ENCODE peak calls at places on chromosomes 12 and 14, in eight cellular contexts. H is AG09319, I is endothelial cell, C is AG09309, O is ovary, V is stomach, G is sigmoid colon, E is bronchial epithelial cell. B is an unnamed sample.

GRCh38 chr12:49615725-49616124 is 7.6 kb upstream of the PRPF40B start:
- DNase-seq in I (no peak), C (no peak), G (no peak), H (no peak), V (no peak), E (peak), O (no peak), B (no peak)

GRCh38 chr14:69314327-69314726 is 54.4 kb downstream of the GALNT16 start:
- DNase-seq in E (no peak), V (no peak), I (no peak), H (no peak), O (no peak), C (no peak), G (peak), B (peak)

GRCh38 chr12:105921872-105922669 is 216.7 kb downstream of the NUAK1 start:
- DNase-seq in V (no peak), G (no peak), H (no peak), O (no peak), C (no peak), I (no peak), E (no peak), B (no peak)

GRCh38 chr12:76719171-76719631 is 44.7 kb upstream of the ZDHHC17 start:
- DNase-seq in I (no peak), E (no peak), C (peak), O (no peak), H (peak), V (no peak), G (no peak), B (no peak)

GRCh38 chr14:80291099-80291498 is 79.8 kb upstream of the DIO2 start:
- DNase-seq in G (no peak), E (peak), O (no peak), I (no peak), H (no peak), C (no peak), V (no peak), B (no peak)

GRCh38 chr12:28710882-28711281 is 438.2 kb upstream of the FAR2 start:
- DNase-seq in E (peak), O (no peak), C (peak), H (peak), I (no peak), V (no peak), G (no peak), B (no peak)

GRCh38 chr14:23068792-23069412 is 11.6 kb upstream of the CDH24 start:
- DNase-seq in C (peak), O (peak), G (peak), E (peak), I (peak), H (peak), V (peak), B (no peak)

GRCh38 chr12:49201595-49202295 is 12.9 kb upstream of the TUBA1A start:
- DNase-seq in V (no peak), C (peak), E (peak), H (no peak), I (no peak), O (no peak), G (no peak), B (no peak)

GRCh38 chr12:99959549-99960170 is 25.1 kb downstream of the ANKS1B start:
- DNase-seq in V (no peak), E (peak), H (no peak), O (no peak), C (peak), I (no peak), G (no peak), B (no peak)

GRCh38 chr14:67240168-67240932 is 885 bp upstream of the PALS1 start:
- DNase-seq in I (peak), V (peak), G (peak), E (no peak), O (peak), H (no peak), C (no peak), B (no peak)

GRCh38 chr14:90495357-90496276 is 98.8 kb downstream of the CALM1 start:
- DNase-seq in G (no peak), O (peak), I (peak), E (peak), H (peak), C (peak), V (peak), B (no peak)

GRCh38 chr14:77390188-77390587 is 13.0 kb downstream of the SAMD15 start:
- DNase-seq in H (no peak), V (no peak), I (no peak), O (no peak), G (no peak), C (no peak), E (no peak), B (no peak)

GRCh38 chr12:57726884-57727757 is 11.4 kb downstream of the AGAP2 start:
- DNase-seq in O (no peak), V (peak), E (no peak), I (peak), C (no peak), H (no peak), G (no peak), B (peak)

GRCh38 chr12:38911611-38912010 is 6.2 kb upstream of the CPNE8 start:
- DNase-seq in E (peak), G (no peak), H (no peak), O (no peak), I (no peak), V (no peak), C (no peak), B (no peak)

GRCh38 chr12:321606-322326 is 59.1 kb upstream of the SLC6A13 start:
- DNase-seq in G (no peak), O (no peak), E (peak), C (no peak), V (no peak), H (no peak), I (no peak), B (no peak)

GRCh38 chr14:64040044-64040443 is 187.2 kb downstream of the SYNE2 start:
- DNase-seq in E (peak), G (no peak), C (peak), I (no peak), O (no peak), H (no peak), V (no peak), B (no peak)

GRCh38 chr12:119715268-119715620 is 47.3 kb downstream of the PRKAB1 start:
- DNase-seq in I (no peak), E (peak), H (no peak), G (no peak), V (no peak), O (no peak), C (no peak), B (no peak)

GRCh38 chr12:71057330-71057729 is 100.5 kb downstream of the TSPAN8 start:
- DNase-seq in C (no peak), I (no peak), H (no peak), V (no peak), G (no peak), O (no peak), E (no peak), B (no peak)

GRCh38 chr12:27751386-27752047 is 28.5 kb upstream of the KLHL42 start:
- DNase-seq in H (no peak), I (no peak), E (peak), V (peak), G (no peak), O (no peak), C (no peak), B (no peak)

GRCh38 chr12:625998-626397 is 37.2 kb downstream of the NINJ2 start:
- DNase-seq in V (no peak), H (no peak), E (no peak), O (no peak), C (no peak), G (no peak), I (no peak), B (no peak)

GRCh38 chr12:57069522-57069921 is 9.1 kb downstream of the NEMP1 start:
- DNase-seq in C (peak), I (peak), G (peak), V (peak), E (peak), O (peak), H (peak), B (no peak)

GRCh38 chr12:59357811-59358210 is 238.0 kb upstream of the SLC16A7 start:
- DNase-seq in E (peak), C (no peak), O (no peak), H (no peak), G (no peak), I (no peak), V (no peak), B (no peak)

GRCh38 chr14:94284221-94284620 is 8.8 kb downstream of the SERPINA10 start:
- DNase-seq in G (no peak), I (no peak), H (no peak), E (no peak), V (no peak), O (no peak), C (no peak), B (no peak)

GRCh38 chr12:112929715-112930114 is 8.6 kb upstream of the OAS3 start:
- DNase-seq in C (no peak), O (no peak), I (no peak), E (no peak), V (no peak), G (no peak), H (no peak), B (no peak)

GRCh38 chr14:93057586-93058280 is 58.0 kb downstream of the ITPK1 start:
- DNase-seq in C (no peak), V (no peak), G (no peak), O (no peak), E (no peak), I (no peak), H (no peak), B (no peak)

GRCh38 chr12:28129031-28129430 is 61.2 kb upstream of the CCDC91 start:
- DNase-seq in E (no peak), V (no peak), I (no peak), H (no peak), C (no peak), O (no peak), G (no peak), B (no peak)

GRCh38 chr14:47948981-47949380 is 273.6 kb upstream of the MDGA2 start:
- DNase-seq in E (no peak), V (no peak), C (no peak), I (no peak), H (no peak), O (no peak), G (no peak), B (no peak)

GRCh38 chr14:38944691-38945090 is 158.3 kb downstream of the SEC23A start:
- DNase-seq in V (no peak), G (no peak), H (no peak), E (no peak), O (no peak), I (no peak), C (no peak), B (no peak)

GRCh38 chr12:121794532-121795028 is 1.1 kb upstream of the RHOF start:
- DNase-seq in O (peak), E (no peak), C (no peak), V (no peak), H (no peak), G (peak), I (no peak), B (no peak)

GRCh38 chr12:3088251-3088650 is 11.1 kb downstream of the TSPAN9 start:
- DNase-seq in G (no peak), C (no peak), O (no peak), H (no peak), I (no peak), E (no peak), V (no peak), B (no peak)

DNA sequence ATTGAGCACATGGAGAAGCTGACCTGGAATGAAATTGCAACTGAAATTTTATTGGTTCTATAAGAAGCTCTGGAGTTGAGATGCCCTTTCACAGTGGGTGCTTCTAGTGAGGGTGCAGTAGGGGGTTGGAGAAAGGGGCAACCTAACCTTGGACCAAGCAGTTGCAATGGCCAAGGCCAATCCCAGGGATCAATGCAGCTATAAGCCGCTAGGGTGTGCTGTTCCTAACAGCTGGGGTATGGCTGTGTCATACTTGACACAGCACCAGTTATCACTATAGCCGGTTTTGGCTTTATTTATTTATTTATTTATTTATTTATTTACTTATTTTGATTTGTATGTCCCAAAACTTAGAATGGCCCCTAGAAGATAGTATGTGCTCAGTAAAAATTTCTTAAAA is 505.9 kb downstream of the FLRT2 start:
- DNase-seq in I (peak), G (no peak), O (no peak), H (no peak), V (no peak), C (no peak), E (peak), B (no peak)
- TF ChIP-seq CTCF in I (peak), G (no peak), O (no peak), H (peak), V (no peak), C (peak), E (peak), B (peak)

GRCh38 chr12:53064613-53065415 is 14.4 kb downstream of the SPRYD3 start:
- DNase-seq in C (no peak), E (no peak), G (peak), I (no peak), O (peak), V (no peak), H (no peak), B (no peak)

GRCh38 chr12:53061404-53062010 is 11.6 kb downstream of the TNS2 start:
- DNase-seq in C (no peak), I (no peak), O (peak), H (no peak), G (peak), V (peak), E (peak), B (peak)

GRCh38 chr12:53063708-53064612 is 14.1 kb downstream of the TNS2 start:
- DNase-seq in O (peak), V (no peak), C (peak), I (no peak), E (no peak), G (peak), H (no peak), B (no peak)

GRCh38 chr12:53062011-53062961 is 12.4 kb downstream of the TNS2 start:
- DNase-seq in G (no peak), I (no peak), H (no peak), C (no peak), E (no peak), O (peak), V (no peak), B (no peak)

DNA sequence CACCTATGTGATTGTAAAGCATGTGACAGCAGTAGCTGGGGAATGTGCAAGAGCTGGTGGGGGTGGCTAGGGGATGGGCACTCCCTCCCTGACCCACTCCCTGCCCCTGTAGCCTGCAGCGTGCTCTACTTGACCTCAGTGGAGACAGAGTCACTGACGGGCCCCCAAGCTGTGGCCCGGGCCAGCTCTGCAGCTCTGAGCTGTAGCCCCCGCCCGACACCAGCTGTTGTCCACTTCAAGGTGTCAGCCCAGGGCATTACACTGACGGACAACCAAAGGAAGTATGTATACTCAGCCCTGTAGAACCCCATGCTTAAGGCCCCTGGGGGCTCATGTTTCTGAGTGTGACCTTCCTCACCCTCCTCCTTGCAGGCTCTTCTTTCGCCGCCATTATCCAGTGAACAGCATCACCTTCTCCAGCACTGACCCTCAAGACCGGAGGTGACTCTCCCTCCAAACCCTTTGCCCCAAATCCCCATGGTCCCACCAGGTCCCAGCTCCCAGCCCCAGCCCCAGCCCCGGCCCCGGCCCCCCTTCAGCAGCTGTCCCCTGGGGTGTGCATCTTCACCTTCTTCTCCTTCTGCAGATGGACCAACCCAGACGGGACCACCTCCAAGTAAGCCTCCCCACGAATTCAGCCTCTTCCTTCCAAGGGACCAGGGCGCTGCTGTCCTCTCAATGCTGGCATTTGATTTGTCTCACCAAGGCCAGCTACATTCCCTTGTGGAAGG is 13.3 kb downstream of the TNS2 start:
- DNase-seq in H (no peak), V (no peak), O (peak), C (no peak), G (no peak), E (no peak), I (no peak), B (no peak)
- TF ChIP-seq CTCF in H (no peak), V (no peak), O (no peak), C (no peak), G (no peak), E (no peak), I (no peak), B (no peak)

GRCh38 chr14:99574099-99574880 is 29.7 kb downstream of the CCDC85C start:
- DNase-seq in I (no peak), H (no peak), O (peak), C (peak), G (no peak), E (peak), V (peak), B (no peak)

GRCh38 chr14:99576761-99577705 is 27.0 kb downstream of the CCDC85C start:
- DNase-seq in V (no peak), G (no peak), E (no peak), O (peak), H (no peak), I (no peak), C (no peak), B (no peak)

GRCh38 chr14:99576304-99576703 is 27.7 kb downstream of the CCDC85C start:
- DNase-seq in E (no peak), I (no peak), C (no peak), H (no peak), O (no peak), V (no peak), G (no peak), B (no peak)

GRCh38 chr14:99573436-99574098 is 30.4 kb downstream of the CCDC85C start:
- DNase-seq in O (no peak), G (no peak), H (no peak), C (no peak), E (no peak), I (no peak), V (no peak), B (no peak)

GRCh38 chr14:99575043-99576023 is 28.7 kb downstream of the CCDC85C start:
- DNase-seq in C (no peak), G (no peak), E (peak), H (no peak), I (no peak), V (peak), O (peak), B (no peak)
- TF ChIP-seq CTCF in C (peak), G (no peak), E (peak), H (peak), I (no peak), V (no peak), O (peak), B (peak)

DNA sequence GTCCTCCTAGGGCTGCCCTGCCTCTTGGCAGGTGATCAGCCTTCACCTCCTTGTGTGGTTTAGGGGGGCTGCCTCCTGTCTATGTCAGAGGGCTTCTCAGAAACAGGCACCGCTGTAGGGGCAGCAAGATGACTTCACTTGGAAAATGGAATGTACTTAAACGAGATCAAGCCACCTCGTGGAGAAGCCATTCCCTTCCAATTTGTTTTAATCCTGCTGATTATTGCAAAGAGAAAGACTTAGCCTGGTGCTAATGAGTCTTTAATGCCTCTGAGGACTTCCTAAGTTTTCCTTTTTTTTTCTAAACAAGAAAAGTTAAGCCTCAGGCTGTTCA is 62.3 kb upstream of the RFLNA start:
- DNase-seq in O (no peak), V (no peak), H (no peak), E (no peak), C (no peak), G (no peak), I (no peak), B (no peak)
- TF ChIP-seq CTCF in O (no peak), V (no peak), H (no peak), E (no peak), C (no peak), G (no peak), I (no peak), B (no peak)

DNA sequence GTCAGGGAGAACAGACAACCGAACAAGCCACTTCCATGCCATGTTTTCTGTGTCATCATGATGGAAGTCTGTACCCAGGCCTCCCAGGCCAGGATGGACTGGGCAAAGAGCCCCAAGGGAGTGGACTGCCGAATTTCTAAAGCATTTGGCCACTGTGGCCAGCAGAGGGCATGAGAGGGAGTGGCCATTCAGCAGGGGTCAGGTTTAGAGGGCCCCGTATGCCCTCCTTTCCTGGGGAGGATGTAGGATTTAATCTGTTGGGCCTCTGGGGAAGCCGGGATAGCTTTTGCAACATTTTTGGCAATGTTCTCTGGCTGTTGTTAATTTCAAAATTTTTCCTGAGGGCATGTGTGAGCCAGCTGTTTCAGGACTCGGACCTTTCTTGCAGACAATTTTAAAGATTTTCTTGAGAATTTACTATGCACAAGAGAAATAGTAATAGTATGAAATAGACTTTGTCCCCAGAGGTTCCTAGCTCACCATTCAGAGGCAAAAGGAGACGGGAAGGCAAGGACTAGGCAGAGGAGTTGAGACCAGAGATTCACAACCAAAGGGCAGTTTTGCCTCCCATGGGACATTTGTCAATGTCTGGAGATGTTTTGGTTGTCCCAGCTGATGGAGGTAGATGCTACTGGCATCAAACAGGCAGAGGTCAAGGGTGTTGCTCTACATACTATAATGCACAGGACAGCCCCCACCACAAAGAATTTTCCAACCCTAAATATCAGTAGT is 18.0 kb downstream of the ACACB start:
- DNase-seq in C (peak), I (peak), G (peak), E (peak), O (no peak), V (peak), H (peak), B (no peak)
- TF ChIP-seq CTCF in C (peak), I (peak), G (no peak), E (peak), O (no peak), V (peak), H (peak), B (peak)

GRCh38 chr12:107891967-107892366 is 117.5 kb downstream of the ASCL4 start:
- DNase-seq in I (peak), H (no peak), V (no peak), O (no peak), G (no peak), E (peak), C (no peak), B (no peak)
- TF ChIP-seq CTCF in I (no peak), H (peak), V (no peak), O (no peak), G (no peak), E (peak), C (peak), B (peak)

DNA sequence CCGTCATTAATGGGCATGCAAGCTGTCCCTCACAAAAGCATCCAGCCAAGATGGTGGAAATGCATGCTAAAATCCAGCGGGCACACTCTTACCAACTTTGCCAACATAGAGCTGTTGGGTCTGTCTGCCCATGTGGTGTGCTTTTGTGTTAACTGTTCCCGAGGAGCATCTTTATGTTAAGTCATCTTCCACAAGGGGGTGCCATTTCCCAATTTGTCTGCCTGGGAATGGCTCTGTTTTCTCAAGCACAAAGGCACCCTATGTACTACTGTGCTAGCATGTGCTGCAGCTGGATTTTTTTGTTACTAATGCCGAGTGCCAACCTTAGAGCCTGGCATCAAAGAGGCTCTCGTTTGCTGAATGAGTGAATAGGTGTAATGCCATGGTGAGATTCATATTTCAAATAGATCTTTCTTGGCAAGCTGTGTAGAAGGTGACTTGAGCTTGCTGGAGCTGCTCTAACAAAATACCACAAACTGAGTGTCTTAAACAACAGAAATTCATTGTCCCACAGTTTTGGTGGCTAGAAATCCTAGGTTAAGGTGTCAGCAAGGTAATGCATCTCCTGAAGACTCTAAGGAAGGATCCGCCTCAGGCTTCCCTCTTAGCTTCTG is 74.3 kb downstream of the TRHDE start:
- DNase-seq in H (peak), I (peak), C (peak), V (peak), G (no peak), E (peak), O (peak), B (no peak)
- TF ChIP-seq CTCF in H (peak), I (peak), C (peak), V (peak), G (no peak), E (peak), O (peak), B (peak)